ENCODE peak calls at places on chromosomes 11 and 22, in six cellular contexts. Z is mesenchymal stem cell, U is neuronal stem cell, Q is IMR-90, K is H1, X is trophoblast cell. M is an unnamed sample.
A peak's percentile ranks its signal among the peaks of the same experiment; 100 is the strongest.

GRCh38 chr11:2820976-2821375 is 64.6 kb downstream of the CDKN1C start:
- DNase-seq in Q (no peak), Z (no peak), K (no peak), X (no peak), U (no peak), M (no peak)

GRCh38 chr22:43881091-43882061 is 10.4 kb downstream of the PNPLA5 start:
- DNase-seq in X (no peak), Q (no peak), U (no peak), Z (no peak), K (no peak), M (peak; percentile 15)

GRCh38 chr22:43210631-43211515 is 23.9 kb upstream of the TTLL12 start:
- DNase-seq in Z (no peak), X (no peak), U (no peak), K (no peak), Q (no peak), M (no peak)

GRCh38 chr11:45477588-45477987 is 187.8 kb downstream of the CHST1 start:
- DNase-seq in X (no peak), K (no peak), Q (no peak), Z (no peak), U (no peak), M (no peak)

GRCh38 chr11:87374206-87374793 is 336.6 kb downstream of the TMEM135 start:
- DNase-seq in K (no peak), U (no peak), X (no peak), Z (no peak), Q (no peak), M (no peak)

GRCh38 chr22:44271010-44271500 is 41.7 kb downstream of the SHISAL1 start:
- DNase-seq in X (no peak), Q (no peak), Z (no peak), K (no peak), U (no peak), M (no peak)

GRCh38 chr11:106156290-106156937 is 79.0 kb downstream of the AASDHPPT start:
- DNase-seq in U (peak; percentile 21), K (no peak), Z (peak; percentile 89), X (peak; percentile 91), Q (peak; percentile 83), M (no peak)

GRCh38 chr22:21755855-21756284 is 20.3 kb upstream of the YPEL1 start:
- DNase-seq in X (no peak), K (no peak), Q (peak; percentile 90), Z (peak; percentile 51), U (no peak), M (no peak)

GRCh38 chr22:37020192-37020479 is 594 bp downstream of the MPST start:
- DNase-seq in Q (peak; percentile 47), U (no peak), X (peak; percentile 46), Z (peak; percentile 63), K (no peak), M (no peak)

GRCh38 chr22:20430641-20431519 is 6.7 kb downstream of the SCARF2 start:
- DNase-seq in Z (peak; percentile 69), U (peak; percentile 61), X (peak; percentile 84), K (no peak), Q (no peak), M (peak; percentile 69)

GRCh38 chr11:11396290-11397042 is 43.4 kb upstream of the CSNK2A3 start:
- DNase-seq in K (no peak), Z (peak; percentile 96), Q (peak; percentile 97), X (peak; percentile 45), U (no peak), M (no peak)

GRCh38 chr11:65417702-65418430 is 4.7 kb upstream of the NEAT1 start:
- DNase-seq in Z (peak; percentile 68), X (peak; percentile 47), U (no peak), Q (peak; percentile 28), K (no peak), M (no peak)

GRCh38 chr11:39304586-39304985 is 2154.9 kb downstream of the LRRC4C start:
- DNase-seq in K (no peak), U (no peak), Q (no peak), X (no peak), Z (no peak), M (no peak)

GRCh38 chr22:25478573-25478972 is 85.9 kb upstream of the GRK3 start:
- DNase-seq in K (no peak), X (no peak), Z (no peak), U (no peak), Q (no peak), M (no peak)

GRCh38 chr11:15665368-15665871 is 550.7 kb downstream of the INSC start:
- DNase-seq in X (peak; percentile 71), K (no peak), Q (peak; percentile 72), U (no peak), Z (peak; percentile 92), M (no peak)

GRCh38 chr22:35384567-35384966 is 3.7 kb downstream of the HMOX1 start:
- DNase-seq in U (no peak), X (no peak), Q (no peak), Z (no peak), K (no peak), M (no peak)

GRCh38 chr11:119580751-119581150 is 148.2 kb downstream of the NECTIN1 start:
- DNase-seq in Q (no peak), K (no peak), U (no peak), X (no peak), Z (no peak), M (no peak)

GRCh38 chr11:119585038-119585666 is 143.8 kb downstream of the NECTIN1 start:
- DNase-seq in Z (no peak), U (peak; percentile 9), K (no peak), X (no peak), Q (no peak), M (peak; percentile 76)

GRCh38 chr11:119583585-119583984 is 145.4 kb downstream of the NECTIN1 start:
- DNase-seq in K (no peak), U (no peak), X (no peak), Z (no peak), Q (no peak), M (no peak)

GRCh38 chr11:119586181-119586580 is 142.8 kb downstream of the NECTIN1 start:
- DNase-seq in X (no peak), K (no peak), U (no peak), Z (no peak), Q (no peak), M (no peak)

DNA sequence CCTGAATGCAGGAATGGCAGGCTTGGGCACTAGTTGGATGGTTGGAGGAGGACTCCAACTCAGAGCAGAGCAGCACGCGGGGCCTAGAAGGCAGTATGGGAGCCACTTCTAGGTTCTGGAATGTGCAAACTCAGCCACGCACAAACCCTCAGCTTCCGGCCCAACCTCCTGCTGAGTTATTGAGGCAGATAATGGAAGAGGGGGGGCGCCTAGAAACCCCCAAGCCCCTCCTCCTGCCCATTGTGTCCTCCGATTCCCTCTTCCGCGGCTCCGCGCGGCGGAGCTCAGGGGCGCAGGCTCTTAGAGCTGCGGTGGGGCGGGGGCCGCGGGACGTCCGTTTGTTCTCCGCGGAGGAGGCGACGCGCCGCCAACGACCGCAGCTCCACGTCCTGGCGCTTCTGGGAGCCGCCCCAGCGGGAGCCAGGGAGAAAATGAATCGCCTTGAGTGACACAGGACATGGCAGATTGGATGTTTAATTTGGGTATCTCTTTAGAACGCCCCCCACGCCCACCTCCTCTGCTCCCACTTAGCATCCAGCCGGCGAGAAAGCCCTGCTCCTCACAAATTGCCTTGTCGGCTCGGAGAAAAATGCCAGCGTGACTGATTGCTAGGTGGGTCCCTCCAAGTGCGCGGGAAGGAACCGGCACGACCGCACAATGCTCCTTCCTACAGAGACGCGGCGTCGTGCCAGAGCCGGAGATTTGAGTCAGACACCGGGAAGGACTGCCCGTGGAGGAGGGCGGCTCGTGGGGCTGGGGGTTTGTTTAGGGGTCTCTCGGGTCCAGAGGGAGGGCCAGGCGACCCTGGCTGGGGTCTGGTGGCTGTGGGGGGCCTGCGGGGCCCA is 144.6 kb downstream of the NECTIN1 start:
- DNase-seq in U (peak; percentile 90), Q (peak; percentile 63), Z (peak; percentile 81), X (no peak), K (peak; percentile 70), M (peak; percentile 86)
- H2AFZ ChIP-seq in U (peak overlapping the region; percentile 92), Q (peak overlapping the region; percentile 90), Z (peak overlapping the region; percentile 67), X (peak overlapping the region; percentile 85), K (peak overlapping the region; percentile 72), M (no peak overlapping the region)

GRCh38 chr11:117881217-117881616 is 4.8 kb upstream of the FXYD6 start:
- DNase-seq in K (no peak), U (no peak), X (no peak), Q (no peak), Z (no peak), M (no peak)
- H3K18ac ChIP-seq in K (no peak overlapping the region), U (no peak overlapping the region), X (no peak overlapping the region), Q (no peak overlapping the region), Z (no peak overlapping the region), M (no peak overlapping the region)

GRCh38 chr22:40043793-40044101 is 49.0 kb downstream of the FAM83F start:
- DNase-seq in U (no peak), K (no peak), Z (no peak), Q (no peak), X (no peak), M (no peak)

GRCh38 chr22:40044102-40044869 is 49.5 kb downstream of the FAM83F start:
- DNase-seq in X (peak; percentile 99), K (peak; percentile 97), Q (peak; percentile 99), U (peak; percentile 99), Z (peak; percentile 100), M (peak; percentile 98)

GRCh38 chr22:40043086-40043485 is 48.3 kb downstream of the FAM83F start:
- DNase-seq in K (no peak), Q (no peak), X (peak; percentile 17), U (no peak), Z (no peak), M (no peak)

GRCh38 chr22:40044870-40045834 is 50.4 kb downstream of the FAM83F start:
- DNase-seq in Z (peak; percentile 49), X (peak; percentile 35), U (peak; percentile 43), Q (peak; percentile 15), K (no peak), M (peak; percentile 58)

DNA sequence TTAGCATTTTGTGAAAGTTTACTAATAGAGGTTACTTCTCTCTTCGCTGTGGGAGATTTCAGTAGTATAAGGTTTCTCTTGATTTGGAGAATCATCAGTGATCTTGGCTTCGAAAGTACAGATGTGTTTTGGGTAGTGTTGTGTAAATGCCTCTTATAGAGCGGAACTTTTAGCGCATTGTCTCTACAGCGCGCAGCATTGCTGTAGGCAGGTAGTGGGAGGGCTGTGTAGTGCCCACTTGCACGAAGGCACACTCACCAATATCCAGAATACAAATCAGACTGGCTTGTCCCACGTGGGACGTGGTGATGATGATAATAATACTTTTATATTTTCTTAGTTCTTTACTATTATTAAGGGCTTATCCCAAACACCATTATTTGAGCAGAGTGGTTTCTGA is 51.4 kb downstream of the FAM83F start:
- DNase-seq in K (no peak), U (no peak), Q (no peak), X (no peak), Z (no peak), M (no peak)
- H2AFZ ChIP-seq in K (no peak overlapping the region), U (no peak overlapping the region), Q (no peak overlapping the region), X (no peak overlapping the region), Z (no peak overlapping the region), M (no peak overlapping the region)

DNA sequence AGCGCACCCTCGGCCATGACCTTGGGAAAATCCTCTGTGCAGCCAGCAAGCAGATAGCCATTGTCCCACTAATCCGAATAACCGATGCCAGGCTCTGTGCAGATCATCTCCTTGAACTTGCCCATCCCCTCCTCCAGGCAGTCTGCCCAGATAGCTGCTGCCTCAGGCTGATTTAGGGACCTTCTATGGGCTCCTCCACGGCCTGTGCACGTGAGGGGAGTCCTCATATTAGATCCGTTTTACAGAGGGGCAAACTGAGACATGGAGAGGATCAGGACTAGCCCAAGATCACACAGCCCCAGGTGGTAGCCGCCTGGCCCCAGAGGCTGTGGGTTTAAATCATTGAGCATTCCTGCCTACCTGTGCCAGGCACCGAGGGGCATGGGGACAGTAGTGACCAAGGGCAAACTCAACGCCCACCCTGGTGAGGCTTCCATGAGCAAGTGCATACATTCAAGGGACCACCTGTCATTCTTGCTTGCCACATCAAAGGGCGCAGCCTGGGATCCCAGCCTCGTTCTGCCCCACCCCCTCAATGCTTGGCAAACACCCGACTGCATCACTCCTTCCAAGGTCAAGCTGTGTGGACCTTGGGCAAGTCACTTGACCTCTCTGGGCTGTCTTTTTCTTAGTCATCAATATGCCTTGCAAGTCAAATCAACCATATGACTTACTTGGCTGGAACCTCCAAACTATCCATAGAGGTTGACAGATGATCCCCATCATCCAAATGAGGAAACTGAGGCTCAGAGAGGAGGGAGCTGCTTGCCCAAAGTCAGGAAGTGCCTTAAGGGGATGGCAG is 131.6 kb downstream of the MN1 start:
- DNase-seq in Z (peak; percentile 63), K (no peak), U (no peak), X (no peak), Q (no peak), M (peak; percentile 55)
- H3K18ac ChIP-seq in Z (peak overlapping the region; percentile 13), K (peak overlapping the region; percentile 84), U (peak overlapping the region; percentile 93), X (no peak overlapping the region), Q (no peak overlapping the region), M (no peak overlapping the region)

M was measured in H9.